ENCODE peak calls at places on chromosomes 5 and 9, in seven cellular contexts. One of them, this sample, is unnamed.

GRCh38 chr5:178277866-178278265 is 45.3 kb upstream of the PHYKPL start:
- DNase-seq in dorsolateral prefrontal cortex: no peak
- DNase-seq in astrocyte of the spinal cord: no peak
- DNase-seq in heart left ventricle: peak; percentile 18
- DNase-seq in IMR-90: no peak
- DNase-seq in AG04450: no peak
- DNase-seq in AG09309: no peak
- DNase-seq in this sample: no peak

GRCh38 chr5:173454381-173454763 is 126.2 kb upstream of the STC2 start:
- DNase-seq in IMR-90: peak; percentile 95
- DNase-seq in dorsolateral prefrontal cortex: no peak
- DNase-seq in AG09309: no peak
- DNase-seq in heart left ventricle: no peak
- DNase-seq in AG04450: peak; percentile 48
- DNase-seq in astrocyte of the spinal cord: peak; percentile 66
- DNase-seq in this sample: peak; percentile 93

GRCh38 chr9:96638606-96639364 is 16.3 kb downstream of the PRXL2C start:
- DNase-seq in AG09309: no peak
- DNase-seq in AG04450: no peak
- DNase-seq in astrocyte of the spinal cord: no peak
- DNase-seq in dorsolateral prefrontal cortex: no peak
- DNase-seq in IMR-90: no peak
- DNase-seq in heart left ventricle: no peak
- DNase-seq in this sample: no peak

GRCh38 chr9:76373173-76373771 is 21.0 kb downstream of the RFK start:
- DNase-seq in AG04450: peak; percentile 46
- DNase-seq in IMR-90: peak; percentile 80
- DNase-seq in astrocyte of the spinal cord: peak; percentile 42
- DNase-seq in dorsolateral prefrontal cortex: no peak
- DNase-seq in heart left ventricle: peak; percentile 77
- DNase-seq in AG09309: no peak
- DNase-seq in this sample: peak; percentile 84

GRCh38 chr5:54285573-54286124 is 24.7 kb downstream of the ARL15 start:
- DNase-seq in AG04450: no peak
- DNase-seq in IMR-90: no peak
- DNase-seq in heart left ventricle: no peak
- DNase-seq in astrocyte of the spinal cord: no peak
- DNase-seq in AG09309: no peak
- DNase-seq in dorsolateral prefrontal cortex: no peak
- DNase-seq in this sample: no peak

GRCh38 chr9:70668751-70669150 is 254.3 kb upstream of the KLF9 start:
- DNase-seq in astrocyte of the spinal cord: no peak
- DNase-seq in IMR-90: no peak
- DNase-seq in heart left ventricle: no peak
- DNase-seq in AG09309: peak; percentile 14
- DNase-seq in AG04450: no peak
- DNase-seq in dorsolateral prefrontal cortex: no peak
- DNase-seq in this sample: peak; percentile 10

GRCh38 chr9:80085668-80086067 is 513.9 kb downstream of the TLE4 start:
- DNase-seq in heart left ventricle: no peak
- DNase-seq in astrocyte of the spinal cord: no peak
- DNase-seq in IMR-90: peak; percentile 4
- DNase-seq in AG09309: no peak
- DNase-seq in dorsolateral prefrontal cortex: no peak
- DNase-seq in AG04450: no peak
- DNase-seq in this sample: no peak

GRCh38 chr9:98570663-98571440 is 137.9 kb downstream of the GABBR2 start:
- DNase-seq in heart left ventricle: no peak
- DNase-seq in IMR-90: no peak
- DNase-seq in AG09309: no peak
- DNase-seq in AG04450: no peak
- DNase-seq in astrocyte of the spinal cord: no peak
- DNase-seq in dorsolateral prefrontal cortex: no peak
- DNase-seq in this sample: no peak

GRCh38 chr5:14745188-14745563 is 80.7 kb downstream of the OTULIN start:
- DNase-seq in IMR-90: no peak
- DNase-seq in heart left ventricle: no peak
- DNase-seq in AG04450: no peak
- DNase-seq in dorsolateral prefrontal cortex: no peak
- DNase-seq in AG09309: no peak
- DNase-seq in astrocyte of the spinal cord: no peak
- DNase-seq in this sample: no peak

GRCh38 chr9:87290241-87290700 is 207.4 kb upstream of the DAPK1 start:
- DNase-seq in heart left ventricle: no peak
- DNase-seq in AG04450: no peak
- DNase-seq in dorsolateral prefrontal cortex: no peak
- DNase-seq in AG09309: no peak
- DNase-seq in astrocyte of the spinal cord: no peak
- DNase-seq in IMR-90: peak; percentile 11
- DNase-seq in this sample: peak; percentile 41

GRCh38 chr5:144072518-144072927 is 97.9 kb downstream of the YIPF5 start:
- DNase-seq in AG04450: no peak
- DNase-seq in IMR-90: peak; percentile 84
- DNase-seq in astrocyte of the spinal cord: peak; percentile 46
- DNase-seq in dorsolateral prefrontal cortex: no peak
- DNase-seq in heart left ventricle: no peak
- DNase-seq in AG09309: peak; percentile 61
- DNase-seq in this sample: peak; percentile 83

GRCh38 chr5:994821-995220 is 13.8 kb upstream of the NKD2 start:
- DNase-seq in heart left ventricle: no peak
- DNase-seq in AG09309: no peak
- DNase-seq in astrocyte of the spinal cord: no peak
- DNase-seq in IMR-90: no peak
- DNase-seq in dorsolateral prefrontal cortex: no peak
- DNase-seq in AG04450: no peak
- DNase-seq in this sample: no peak

GRCh38 chr5:179549973-179550510 is 312 bp upstream of the RUFY1 start:
- DNase-seq in AG09309: no peak
- DNase-seq in astrocyte of the spinal cord: peak; percentile 63
- DNase-seq in IMR-90: no peak
- DNase-seq in heart left ventricle: peak; percentile 78
- DNase-seq in AG04450: no peak
- DNase-seq in dorsolateral prefrontal cortex: no peak
- DNase-seq in this sample: peak; percentile 17

GRCh38 chr5:165559645-165560044 is 2054.2 kb downstream of the MAT2B start:
- DNase-seq in dorsolateral prefrontal cortex: no peak
- DNase-seq in astrocyte of the spinal cord: no peak
- DNase-seq in IMR-90: no peak
- DNase-seq in heart left ventricle: no peak
- DNase-seq in AG09309: no peak
- DNase-seq in AG04450: no peak
- DNase-seq in this sample: no peak

GRCh38 chr5:82167372-82167771 is 110.8 kb downstream of the RPS23 start:
- DNase-seq in IMR-90: peak; percentile 39
- DNase-seq in astrocyte of the spinal cord: no peak
- DNase-seq in AG09309: no peak
- DNase-seq in dorsolateral prefrontal cortex: no peak
- DNase-seq in heart left ventricle: no peak
- DNase-seq in AG04450: no peak
- DNase-seq in this sample: no peak

GRCh38 chr9:100540327-100540726 is 37.6 kb upstream of the CAVIN4 start:
- DNase-seq in AG09309: no peak
- DNase-seq in heart left ventricle: no peak
- DNase-seq in IMR-90: no peak
- DNase-seq in astrocyte of the spinal cord: no peak
- DNase-seq in dorsolateral prefrontal cortex: no peak
- DNase-seq in AG04450: no peak
- DNase-seq in this sample: no peak

GRCh38 chr9:101791938-101792337 is 53.5 kb upstream of the GRIN3A start:
- DNase-seq in astrocyte of the spinal cord: peak; percentile 1
- DNase-seq in AG04450: no peak
- DNase-seq in IMR-90: no peak
- DNase-seq in AG09309: no peak
- DNase-seq in heart left ventricle: no peak
- DNase-seq in dorsolateral prefrontal cortex: no peak
- DNase-seq in this sample: no peak

GRCh38 chr9:105901514-105902109 is 207.3 kb downstream of the TMEM38B start:
- DNase-seq in AG04450: no peak
- DNase-seq in astrocyte of the spinal cord: peak; percentile 46
- DNase-seq in AG09309: no peak
- DNase-seq in dorsolateral prefrontal cortex: no peak
- DNase-seq in heart left ventricle: peak; percentile 52
- DNase-seq in IMR-90: peak; percentile 3
- DNase-seq in this sample: peak; percentile 1

GRCh38 chr5:144598451-144599068 is 427.9 kb downstream of the KCTD16 start:
- DNase-seq in dorsolateral prefrontal cortex: no peak
- DNase-seq in IMR-90: no peak
- DNase-seq in AG04450: no peak
- DNase-seq in heart left ventricle: peak; percentile 24
- DNase-seq in AG09309: no peak
- DNase-seq in astrocyte of the spinal cord: no peak
- DNase-seq in this sample: no peak

GRCh38 chr5:29811914-29812679 is 1381.4 kb upstream of the CDH6 start:
- DNase-seq in astrocyte of the spinal cord: no peak
- DNase-seq in heart left ventricle: no peak
- DNase-seq in IMR-90: no peak
- DNase-seq in AG09309: no peak
- DNase-seq in AG04450: no peak
- DNase-seq in dorsolateral prefrontal cortex: no peak
- DNase-seq in this sample: no peak

GRCh38 chr9:114283551-114284111 is 39.3 kb upstream of the ORM1 start:
- DNase-seq in AG04450: no peak
- DNase-seq in dorsolateral prefrontal cortex: no peak
- DNase-seq in AG09309: no peak
- DNase-seq in heart left ventricle: peak; percentile 21
- DNase-seq in IMR-90: no peak
- DNase-seq in astrocyte of the spinal cord: no peak
- DNase-seq in this sample: no peak

GRCh38 chr5:72505026-72505425 is 2.2 kb downstream of the ZNF366 start:
- DNase-seq in heart left ventricle: no peak
- DNase-seq in IMR-90: no peak
- DNase-seq in astrocyte of the spinal cord: no peak
- DNase-seq in AG04450: no peak
- DNase-seq in dorsolateral prefrontal cortex: no peak
- DNase-seq in AG09309: no peak
- DNase-seq in this sample: no peak
- H3K4me3 ChIP-seq in heart left ventricle: peak overlapping the region; percentile 31
- H3K4me3 ChIP-seq in IMR-90: no peak overlapping the region
- H3K4me3 ChIP-seq in astrocyte of the spinal cord: no peak overlapping the region
- H3K4me3 ChIP-seq in AG04450: no peak overlapping the region
- H3K4me3 ChIP-seq in dorsolateral prefrontal cortex: no peak overlapping the region
- H3K4me3 ChIP-seq in AG09309: no peak overlapping the region
- H3K4me3 ChIP-seq in this sample: no peak overlapping the region

GRCh38 chr9:133342570-133342969 is 5.4 kb downstream of the MED22 start:
- DNase-seq in AG09309: no peak
- DNase-seq in astrocyte of the spinal cord: no peak
- DNase-seq in heart left ventricle: no peak
- DNase-seq in AG04450: no peak
- DNase-seq in dorsolateral prefrontal cortex: no peak
- DNase-seq in IMR-90: no peak
- DNase-seq in this sample: no peak
- TF ChIP-seq CTCF in AG09309: peak; percentile 17
- TF ChIP-seq CTCF in astrocyte of the spinal cord: peak; percentile 29
- TF ChIP-seq CTCF in heart left ventricle: no peak
- TF ChIP-seq CTCF in AG04450: peak; percentile 25
- TF ChIP-seq CTCF in dorsolateral prefrontal cortex: no peak
- TF ChIP-seq CTCF in IMR-90: peak; percentile 17
- TF ChIP-seq CTCF in this sample: no peak

GRCh38 chr9:135583686-135584011 is 22.1 kb downstream of the PAEP start:
- DNase-seq in AG04450: no peak
- DNase-seq in astrocyte of the spinal cord: no peak
- DNase-seq in heart left ventricle: no peak
- DNase-seq in AG09309: no peak
- DNase-seq in dorsolateral prefrontal cortex: no peak
- DNase-seq in IMR-90: no peak
- DNase-seq in this sample: no peak
- H3K4me3 ChIP-seq in AG04450: no peak overlapping the region
- H3K4me3 ChIP-seq in astrocyte of the spinal cord: no peak overlapping the region
- H3K4me3 ChIP-seq in heart left ventricle: no peak overlapping the region
- H3K4me3 ChIP-seq in AG09309: no peak overlapping the region
- H3K4me3 ChIP-seq in dorsolateral prefrontal cortex: no peak overlapping the region
- H3K4me3 ChIP-seq in IMR-90: no peak overlapping the region
- H3K4me3 ChIP-seq in this sample: no peak overlapping the region

GRCh38 chr5:36733183-36733582 is 126.8 kb downstream of the SLC1A3 start:
- DNase-seq in AG04450: no peak
- DNase-seq in heart left ventricle: no peak
- DNase-seq in dorsolateral prefrontal cortex: no peak
- DNase-seq in astrocyte of the spinal cord: no peak
- DNase-seq in AG09309: no peak
- DNase-seq in IMR-90: no peak
- DNase-seq in this sample: no peak

GRCh38 chr5:36728697-36729543 is 122.5 kb downstream of the SLC1A3 start:
- DNase-seq in AG09309: no peak
- DNase-seq in AG04450: peak; percentile 41
- DNase-seq in astrocyte of the spinal cord: peak; percentile 73
- DNase-seq in heart left ventricle: no peak
- DNase-seq in dorsolateral prefrontal cortex: no peak
- DNase-seq in IMR-90: peak; percentile 73
- DNase-seq in this sample: peak; percentile 55

GRCh38 chr5:36730537-36731216 is 124.3 kb downstream of the SLC1A3 start:
- DNase-seq in AG09309: no peak
- DNase-seq in dorsolateral prefrontal cortex: no peak
- DNase-seq in astrocyte of the spinal cord: no peak
- DNase-seq in AG04450: no peak
- DNase-seq in IMR-90: no peak
- DNase-seq in heart left ventricle: no peak
- DNase-seq in this sample: no peak

GRCh38 chr5:36739751-36740221 is 133.4 kb downstream of the SLC1A3 start:
- DNase-seq in heart left ventricle: peak; percentile 53
- DNase-seq in dorsolateral prefrontal cortex: peak; percentile 41
- DNase-seq in IMR-90: peak; percentile 69
- DNase-seq in AG04450: peak; percentile 10
- DNase-seq in astrocyte of the spinal cord: peak; percentile 64
- DNase-seq in AG09309: no peak
- DNase-seq in this sample: peak; percentile 28

DNA sequence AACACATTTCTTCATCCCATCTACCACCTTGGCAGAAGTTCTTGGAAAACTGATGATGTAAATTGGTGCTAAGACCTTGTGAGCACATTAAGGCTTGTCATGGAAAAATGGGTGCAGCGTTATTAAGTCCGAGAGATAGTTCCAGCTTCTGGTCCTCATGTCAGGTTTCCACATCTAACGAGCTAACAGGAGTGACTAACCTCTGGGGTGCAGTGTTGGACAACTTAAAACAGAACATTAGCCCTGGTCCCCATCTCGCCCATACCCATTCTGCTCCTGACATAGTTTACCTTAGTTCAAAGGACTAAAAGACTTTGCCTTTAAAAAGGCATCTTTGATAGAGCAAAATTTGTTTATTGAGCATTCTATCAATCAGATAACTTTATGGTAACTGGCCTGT is 128.0 kb downstream of the SLC1A3 start:
- DNase-seq in dorsolateral prefrontal cortex: no peak
- DNase-seq in astrocyte of the spinal cord: peak; percentile 18
- DNase-seq in AG04450: no peak
- DNase-seq in IMR-90: peak; percentile 36
- DNase-seq in heart left ventricle: no peak
- DNase-seq in AG09309: no peak
- DNase-seq in this sample: no peak
- TF ChIP-seq CTCF in dorsolateral prefrontal cortex: no peak
- TF ChIP-seq CTCF in astrocyte of the spinal cord: peak; percentile 23
- TF ChIP-seq CTCF in AG04450: no peak
- TF ChIP-seq CTCF in IMR-90: peak; percentile 23
- TF ChIP-seq CTCF in heart left ventricle: peak; percentile 27
- TF ChIP-seq CTCF in AG09309: peak; percentile 23
- TF ChIP-seq CTCF in this sample: no peak

DNA sequence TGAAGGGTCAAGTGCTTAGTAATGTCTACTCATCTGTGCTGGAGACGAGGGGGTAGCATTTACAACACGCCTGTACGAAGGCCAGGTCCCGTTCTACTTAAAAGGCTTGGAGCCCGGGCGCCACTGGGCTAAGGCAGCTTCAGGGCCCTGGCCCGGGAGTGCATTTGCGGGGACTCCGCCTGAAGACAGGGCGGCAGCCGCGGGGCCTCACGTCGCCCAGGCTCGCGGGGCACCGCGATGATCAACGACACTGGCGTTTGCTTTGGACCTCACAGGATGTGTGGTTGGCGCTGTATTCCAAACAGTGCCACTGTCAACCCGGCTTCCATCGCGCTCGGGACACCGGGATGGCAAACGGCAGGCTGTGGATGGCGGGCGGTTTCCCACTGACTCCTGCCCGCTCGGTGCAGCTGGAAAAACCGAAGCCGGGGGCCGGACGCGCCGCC is 1.1 kb upstream of the TENT4A start:
- DNase-seq in IMR-90: peak; percentile 73
- DNase-seq in dorsolateral prefrontal cortex: peak; percentile 34
- DNase-seq in heart left ventricle: peak; percentile 58
- DNase-seq in astrocyte of the spinal cord: peak; percentile 61
- DNase-seq in AG09309: no peak
- DNase-seq in AG04450: no peak
- DNase-seq in this sample: peak; percentile 80
- H3K4me3 ChIP-seq in IMR-90: peak overlapping the region; percentile 78
- H3K4me3 ChIP-seq in dorsolateral prefrontal cortex: peak overlapping the region; percentile 87
- H3K4me3 ChIP-seq in heart left ventricle: peak overlapping the region; percentile 46
- H3K4me3 ChIP-seq in astrocyte of the spinal cord: peak overlapping the region; percentile 58
- H3K4me3 ChIP-seq in AG09309: peak overlapping the region; percentile 66
- H3K4me3 ChIP-seq in AG04450: peak overlapping the region; percentile 78
- H3K4me3 ChIP-seq in this sample: peak overlapping the region; percentile 78

This sample was measured in foreskin fibroblast.